ENCODE peak calls at places on chromosomes 1 and 21, in nine cellular contexts. S is hippocampal formation, Y is Ammon's horn, T is ACHN, J is glutamatergic neuron, K is EL, F is iPS-NIHi11, C is activated T-cell treated with anti-CD3 and anti-CD28 coated beads for 1 hour, Z is A549. H is an unnamed sample.

GRCh38 chr21:42672699-42673458 is 19.5 kb downstream of the PDE9A start:
- DNase-seq in S (no peak), Y (no peak), T (peak), J (no peak), K (peak), F (no peak), C (no peak), Z (no peak), H (peak)

GRCh38 chr1:66341446-66342089 is 192.4 kb upstream of the SGIP1 start:
- DNase-seq in S (no peak), Y (no peak), T (no peak), J (no peak), K (no peak), F (no peak), C (no peak), Z (no peak), H (no peak)

GRCh38 chr1:226972931-226973330 is 32.8 kb downstream of the COQ8A start:
- DNase-seq in S (no peak), Y (no peak), T (no peak), J (no peak), K (no peak), F (no peak), C (no peak), Z (no peak), H (no peak)

GRCh38 chr1:8115031-8115768 is 89.1 kb upstream of the ERRFI1 start:
- DNase-seq in S (no peak), Y (no peak), T (no peak), J (no peak), K (no peak), F (no peak), C (no peak), Z (no peak), H (no peak)

GRCh38 chr1:114177282-114177681 is 23.6 kb upstream of the SYT6 start:
- DNase-seq in S (no peak), Y (no peak), T (no peak), J (no peak), K (no peak), F (no peak), C (no peak), Z (no peak), H (no peak)

GRCh38 chr1:172451002-172451443 is 7.2 kb upstream of the PIGC start:
- DNase-seq in S (no peak), Y (no peak), T (peak), J (no peak), K (peak), F (no peak), C (no peak), Z (peak), H (no peak)

GRCh38 chr1:1272341-1273151 is 1.1 kb downstream of the UBE2J2 start:
- DNase-seq in S (no peak), Y (no peak), T (no peak), J (peak), K (no peak), F (no peak), C (no peak), Z (no peak), H (no peak)

GRCh38 chr1:27122652-27123051 is 32.3 kb downstream of the SLC9A1 start:
- DNase-seq in S (no peak), Y (peak), T (peak), J (no peak), K (peak), F (peak), C (no peak), Z (peak), H (peak)

GRCh38 chr1:233791750-233792149 is 112.7 kb upstream of the SLC35F3 start:
- DNase-seq in S (no peak), Y (no peak), T (no peak), J (no peak), K (no peak), F (no peak), C (no peak), Z (no peak), H (no peak)

GRCh38 chr1:24704411-24705259 is 40.6 kb upstream of the CLIC4 start:
- DNase-seq in S (peak), Y (peak), T (no peak), J (no peak), K (peak), F (peak), C (no peak), Z (peak), H (no peak)

GRCh38 chr1:201503397-201504176 is 3.3 kb downstream of the CSRP1 start:
- DNase-seq in S (no peak), Y (peak), T (no peak), J (peak), K (peak), F (peak), C (no peak), Z (peak), H (peak)

GRCh38 chr1:18038051-18038450 is 69.5 kb upstream of the IGSF21 start:
- DNase-seq in S (no peak), Y (no peak), T (no peak), J (no peak), K (no peak), F (no peak), C (no peak), Z (no peak), H (no peak)

GRCh38 chr1:228091084-228091483 is 8.6 kb downstream of the ARF1 start:
- DNase-seq in S (no peak), Y (no peak), T (no peak), J (no peak), K (no peak), F (no peak), C (no peak), Z (no peak), H (no peak)

GRCh38 chr1:215905493-215906095 is 338.5 kb downstream of the KCTD3 start:
- DNase-seq in S (no peak), Y (no peak), T (no peak), J (no peak), K (peak), F (no peak), C (no peak), Z (no peak), H (no peak)

GRCh38 chr1:16385659-16386453 is 18.8 kb downstream of the SZRD1 start:
- DNase-seq in S (no peak), Y (no peak), T (no peak), J (no peak), K (no peak), F (no peak), C (no peak), Z (no peak), H (no peak)

GRCh38 chr1:52674497-52675384 is 23.4 kb downstream of the COA7 start:
- DNase-seq in S (no peak), Y (no peak), T (no peak), J (no peak), K (no peak), F (peak), C (no peak), Z (no peak), H (no peak)

GRCh38 chr1:226605573-226605950 is 57.0 kb downstream of the STUM start:
- DNase-seq in S (no peak), Y (no peak), T (no peak), J (no peak), K (no peak), F (no peak), C (no peak), Z (no peak), H (no peak)

GRCh38 chr1:44422161-44422560 is 17.1 kb downstream of the RNF220 start:
- DNase-seq in S (no peak), Y (no peak), T (no peak), J (no peak), K (no peak), F (no peak), C (no peak), Z (no peak), H (no peak)

GRCh38 chr1:27166351-27166802 is 11.5 kb upstream of the SLC9A1 start:
- DNase-seq in S (no peak), Y (no peak), T (no peak), J (no peak), K (peak), F (peak), C (no peak), Z (no peak), H (no peak)

GRCh38 chr1:47785561-47786271 is 211.5 kb downstream of the TRABD2B start:
- DNase-seq in S (no peak), Y (no peak), T (peak), J (peak), K (no peak), F (peak), C (no peak), Z (peak), H (no peak)